ENCODE peak calls at places on chromosomes 5 and 9, in seven cellular contexts. U is adrenal gland; H is right lobe of liver; R is stimulated activated CD4-positive, alpha-beta T cell treated with anti-CD3 and anti-CD28 coated beads, Interleukin-4, amount 100 ng/mL, for 1 hour; F is prostate gland; L is NCI-H1436; K is activated CD4-positive, CD25-positive, alpha-beta regulatory T cell. O is an unnamed sample.

GRCh38 chr9:21434202-21435014 is 5.8 kb upstream of the IFNA1 start:
- DNase-seq in K (no peak), H (peak; percentile 52), U (peak; percentile 22), F (no peak), L (peak; percentile 34), R (peak; percentile 14), O (peak; percentile 10)

GRCh38 chr9:8734760-8735159 is 935.2 kb upstream of the DMAC1 start:
- DNase-seq in F (no peak), K (no peak), U (no peak), R (no peak), H (no peak), L (no peak), O (no peak)

GRCh38 chr9:15157371-15157770 is 149.6 kb downstream of the TTC39B start:
- DNase-seq in K (no peak), H (no peak), U (no peak), L (no peak), F (no peak), R (no peak), O (no peak)

GRCh38 chr5:24385070-24385469 is 259.7 kb downstream of the CDH10 start:
- DNase-seq in K (no peak), L (no peak), R (no peak), H (no peak), U (no peak), F (no peak), O (no peak)

GRCh38 chr5:129963359-129963758 is 59.1 kb downstream of the CHSY3 start:
- DNase-seq in R (no peak), L (no peak), H (no peak), K (no peak), U (no peak), F (no peak), O (no peak)

GRCh38 chr5:87081511-87082372 is 185.9 kb upstream of the RASA1 start:
- DNase-seq in K (no peak), F (no peak), R (no peak), L (no peak), U (no peak), H (no peak), O (peak; percentile 50)

GRCh38 chr5:59367791-59368394 is 525.6 kb downstream of the PDE4D start:
- DNase-seq in F (peak; percentile 63), K (peak; percentile 0), U (peak; percentile 54), H (peak; percentile 54), R (peak; percentile 32), L (peak; percentile 48), O (peak; percentile 13)

GRCh38 chr9:126296687-126297086 is 29.9 kb upstream of the MVB12B start:
- DNase-seq in L (no peak), U (no peak), H (no peak), R (no peak), F (no peak), K (no peak), O (no peak)

GRCh38 chr5:313265-313664 is 8.2 kb upstream of the AHRR start:
- DNase-seq in K (no peak), H (no peak), R (no peak), F (no peak), L (no peak), U (no peak), O (no peak)

GRCh38 chr5:158639876-158640570 is 459.7 kb downstream of the EBF1 start:
- DNase-seq in R (no peak), L (no peak), U (no peak), K (no peak), H (no peak), F (no peak), O (no peak)

GRCh38 chr5:38373733-38374132 is 115.4 kb downstream of the EGFLAM start:
- DNase-seq in L (no peak), R (no peak), K (no peak), H (no peak), U (no peak), F (no peak), O (no peak)

GRCh38 chr5:8457187-8458037 is 588.5 kb downstream of the MTRR start:
- DNase-seq in U (peak; percentile 94), F (peak; percentile 94), H (peak; percentile 93), L (peak; percentile 96), R (peak; percentile 90), K (peak; percentile 65), O (peak; percentile 81)

GRCh38 chr5:158802941-158803341 is 296.8 kb downstream of the EBF1 start:
- DNase-seq in H (no peak), K (no peak), L (no peak), U (no peak), R (no peak), F (no peak), O (no peak)

GRCh38 chr5:135660826-135661555 is 82.2 kb upstream of the CXCL14 start:
- DNase-seq in L (no peak), H (no peak), U (no peak), K (no peak), F (no peak), R (no peak), O (no peak)

GRCh38 chr5:102600964-102601363 is 102.2 kb upstream of the SLCO6A1 start:
- DNase-seq in U (no peak), R (no peak), L (no peak), H (no peak), K (no peak), F (no peak), O (no peak)

GRCh38 chr5:58925627-58926545 is 343.0 kb downstream of the RAB3C start:
- DNase-seq in R (no peak), U (peak; percentile 46), F (no peak), K (no peak), H (no peak), L (peak; percentile 39), O (no peak)

GRCh38 chr9:134633362-134634142 is 8.1 kb upstream of the COL5A1 start:
- DNase-seq in H (peak; percentile 27), L (no peak), K (no peak), F (no peak), U (peak; percentile 14), R (no peak), O (no peak)

GRCh38 chr9:73155968-73156592 is 4.4 kb downstream of the ANXA1 start:
- DNase-seq in F (no peak), H (no peak), L (no peak), K (no peak), R (no peak), U (no peak), O (no peak)

GRCh38 chr9:136088939-136089696 is 6.0 kb downstream of the NACC2 start:
- DNase-seq in U (no peak), L (no peak), F (no peak), K (no peak), H (no peak), R (peak; percentile 1), O (no peak)

GRCh38 chr5:127878174-127878750 is 175.1 kb downstream of the CCDC192 start:
- DNase-seq in L (peak; percentile 45), R (no peak), H (peak; percentile 54), F (peak; percentile 25), U (peak; percentile 53), K (no peak), O (no peak)

GRCh38 chr9:95499101-95499676 is 17.6 kb downstream of the PTCH1 start:
- DNase-seq in K (no peak), H (no peak), U (no peak), R (no peak), F (no peak), L (no peak), O (no peak)

GRCh38 chr5:121746763-121747162 is 104.9 kb upstream of the FTMT start:
- DNase-seq in K (no peak), H (no peak), U (no peak), F (no peak), L (no peak), R (no peak), O (no peak)

GRCh38 chr5:147286296-147286695 is 51.5 kb downstream of the STK32A start:
- DNase-seq in K (no peak), R (no peak), U (no peak), L (no peak), F (no peak), H (no peak), O (no peak)

GRCh38 chr9:114894206-114894605 is 36.2 kb downstream of the TNFSF8 start:
- DNase-seq in K (no peak), F (no peak), R (no peak), U (no peak), L (no peak), H (no peak), O (no peak)

GRCh38 chr9:36970007-36970888 is 63.8 kb downstream of the PAX5 start:
- DNase-seq in H (peak; percentile 18), L (no peak), R (no peak), K (no peak), U (no peak), F (no peak), O (no peak)